ENCODE peak calls at places on chromosomes 3 and 15, in four cellular contexts. C is cardiac muscle cell, K is coronary artery, N is endothelial cell of umbilical vein. B is an unnamed sample.

GRCh38 chr3:168091299-168091852 is 4.3 kb downstream of the GOLIM4 start:
- DNase-seq in C (no peak), N (no peak), K (no peak), B (no peak)

GRCh38 chr3:11391930-11392688 is 119.9 kb downstream of the ATG7 start:
- DNase-seq in N (peak), C (peak), K (no peak), B (no peak)

GRCh38 chr3:9697892-9698291 is 5.7 kb upstream of the CPNE9 start:
- DNase-seq in K (no peak), C (no peak), N (no peak), B (no peak)

GRCh38 chr3:191963182-191963581 is 502.2 kb downstream of the PYDC2 start:
- DNase-seq in C (no peak), K (no peak), N (peak), B (peak)

GRCh38 chr3:58585005-58585786 is 8.0 kb upstream of the FAM107A start:
- DNase-seq in C (peak), K (peak), N (peak), B (peak)

GRCh38 chr15:71316911-71317310 is 201.6 kb downstream of the THSD4 start:
- DNase-seq in K (no peak), N (no peak), C (no peak), B (no peak)

GRCh38 chr3:164048451-164048850 is 1029.8 kb downstream of the SI start:
- DNase-seq in N (no peak), K (no peak), C (no peak), B (no peak)

GRCh38 chr3:122024800-122025199 is 2.8 kb upstream of the ILDR1 start:
- DNase-seq in C (peak), N (no peak), K (no peak), B (no peak)

GRCh38 chr15:89486726-89487050 is 9.7 kb downstream of the RHCG start:
- DNase-seq in C (peak), N (no peak), K (no peak), B (peak)

GRCh38 chr3:1092771-1093170 is at the start of gene CNTN6:
- DNase-seq in K (no peak), N (no peak), C (peak), B (no peak)

GRCh38 chr3:180684807-180685206 is 5.5 kb upstream of the CCDC39 start:
- DNase-seq in K (no peak), C (no peak), N (no peak), B (no peak)

GRCh38 chr3:128804017-128804816 is 75.2 kb upstream of the ACAD9 start:
- DNase-seq in C (peak), K (no peak), N (peak), B (peak)

GRCh38 chr3:184255291-184256039 is 5.9 kb downstream of the CAMK2N2 start:
- DNase-seq in N (no peak), K (no peak), C (no peak), B (no peak)

GRCh38 chr3:113532698-113533533 is 561 bp downstream of the SIDT1 start:
- DNase-seq in K (no peak), N (peak), C (no peak), B (peak)

GRCh38 chr15:83475551-83475950 is 28.4 kb downstream of the SH3GL3 start:
- DNase-seq in N (no peak), C (peak), K (no peak), B (no peak)

GRCh38 chr15:22241451-22241850 is 161.1 kb downstream of the OR4M2 start:
- DNase-seq in N (no peak), C (no peak), K (no peak), B (no peak)

GRCh38 chr15:73142802-73143762 is 90.8 kb downstream of the NEO1 start:
- DNase-seq in C (no peak), N (no peak), K (no peak), B (peak)

GRCh38 chr3:160837394-160837975 is 81.5 kb downstream of the PPM1L start:
- DNase-seq in N (no peak), K (no peak), C (no peak), B (peak)

GRCh38 chr15:87403973-87404372 is 852.6 kb downstream of the NTRK3 start:
- DNase-seq in N (no peak), C (no peak), K (no peak), B (peak)

GRCh38 chr3:15121936-15122335 is 23.0 kb upstream of the RBSN start:
- DNase-seq in C (no peak), K (no peak), N (no peak), B (no peak)

GRCh38 chr3:44272191-44272590 is 30.5 kb downstream of the TOPAZ1 start:
- DNase-seq in K (no peak), N (no peak), C (no peak), B (no peak)

GRCh38 chr3:83248454-83248853 is 1487.0 kb upstream of the GBE1 start:
- DNase-seq in K (no peak), N (no peak), C (no peak), B (no peak)

GRCh38 chr15:41513282-41514227 is at the start of gene LTK:
- DNase-seq in C (no peak), K (no peak), N (no peak), B (peak)

GRCh38 chr15:100671124-100671680 is 68.8 kb downstream of the ASB7 start:
- DNase-seq in C (no peak), N (no peak), K (no peak), B (no peak)

GRCh38 chr15:77623008-77623877 is 9.5 kb downstream of the LINGO1 start:
- DNase-seq in C (no peak), K (no peak), N (no peak), B (no peak)

GRCh38 chr3:104133004-104133403 is 1233.7 kb upstream of the ALCAM start:
- DNase-seq in N (no peak), C (no peak), K (no peak), B (peak)

GRCh38 chr15:37134699-37135131 is 34.4 kb upstream of the MEIS2 start:
- DNase-seq in K (no peak), N (peak), C (peak), B (peak)

GRCh38 chr3:10948326-10948725 is 44.2 kb upstream of the SLC6A1 start:
- DNase-seq in C (no peak), N (no peak), K (no peak), B (no peak)

GRCh38 chr3:42306499-42306898 is 40.5 kb upstream of the CCK start:
- DNase-seq in N (no peak), C (no peak), K (no peak), B (no peak)

GRCh38 chr15:76903251-76903681 is 1.9 kb downstream of the SCAPER start:
- DNase-seq in C (peak), K (no peak), N (peak), B (peak)

GRCh38 chr3:143763568-143764162 is 84.6 kb downstream of the SLC9A9 start:
- DNase-seq in K (no peak), N (peak), C (peak), B (no peak)

GRCh38 chr3:61857297-61857696 is 295.9 kb downstream of the PTPRG start:
- DNase-seq in N (no peak), C (no peak), K (no peak), B (no peak)

GRCh38 chr3:190321789-190322603 is at the start of gene CLDN1:
- DNase-seq in C (peak), N (peak), K (peak), B (peak)

GRCh38 chr3:129614927-129615363 is 8.5 kb upstream of the PLXND1 start:
- DNase-seq in C (peak), N (no peak), K (no peak), B (no peak)

GRCh38 chr3:157429703-157430102 is 6.9 kb upstream of the PTX3 start:
- DNase-seq in C (peak), N (peak), K (no peak), B (peak)

GRCh38 chr3:4977889-4978258 is 1.4 kb upstream of the BHLHE40 start:
- DNase-seq in K (no peak), N (no peak), C (no peak), B (no peak)

GRCh38 chr3:79200456-79200855 is 567.3 kb downstream of the ROBO1 start:
- DNase-seq in C (peak), K (no peak), N (no peak), B (no peak)

GRCh38 chr3:69370156-69370944 is 15.5 kb downstream of the FRMD4B start:
- DNase-seq in C (no peak), K (peak), N (peak), B (peak)

GRCh38 chr3:46926447-46926846 is 48.9 kb downstream of the PTH1R start:
- DNase-seq in N (no peak), K (peak), C (no peak), B (no peak)

DNA sequence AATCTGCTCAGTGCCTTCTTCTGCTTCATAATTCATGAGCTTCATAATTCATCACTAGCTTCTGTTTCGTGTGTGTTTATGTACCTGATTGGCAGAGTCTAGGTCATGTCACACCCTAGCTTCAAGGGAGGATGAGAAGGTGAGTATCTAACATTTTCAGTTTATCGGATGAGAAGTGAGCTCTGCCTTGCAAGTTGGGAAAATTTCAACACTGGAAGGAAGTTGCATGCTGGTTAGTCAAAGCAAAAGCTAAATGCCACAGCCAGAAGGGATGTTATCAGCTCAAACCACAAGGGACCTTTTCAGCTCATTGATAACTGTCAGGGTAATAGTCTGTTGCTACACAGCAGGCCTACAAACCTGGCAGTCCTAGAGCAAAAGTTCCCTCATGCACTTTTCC is 7.3 kb upstream of the TNFSF10 start:
- DNase-seq in C (peak), K (no peak), N (peak), B (no peak)
- H3K4me3 ChIP-seq in C (no peak), K (no peak), N (no peak), B (no peak)

GRCh38 chr3:188830955-188831354 is 340.8 kb upstream of the TPRG1 start:
- DNase-seq in N (no peak), K (no peak), C (peak), B (no peak)

GRCh38 chr3:188832146-188832545 is 339.6 kb upstream of the TPRG1 start:
- DNase-seq in N (no peak), C (no peak), K (no peak), B (no peak)

GRCh38 chr3:188834349-188834748 is 337.4 kb upstream of the TPRG1 start:
- DNase-seq in K (no peak), C (no peak), N (no peak), B (no peak)

GRCh38 chr3:188829577-188829976 is 342.2 kb upstream of the TPRG1 start:
- DNase-seq in K (no peak), C (no peak), N (no peak), B (no peak)

GRCh38 chr3:188832961-188833615 is 338.7 kb upstream of the TPRG1 start:
- DNase-seq in N (no peak), C (peak), K (no peak), B (no peak)
- TF ChIP-seq CTCF in N (no peak), C (no peak), K (no peak), B (no peak)

GRCh38 chr15:48465410-48465809 is 134.2 kb downstream of the DUT start:
- DNase-seq in C (no peak), N (no peak), K (no peak), B (no peak)
- H3K4me3 ChIP-seq in C (no peak), N (no peak), K (no peak), B (no peak)

GRCh38 chr3:36489679-36490420 is 109.5 kb downstream of the STAC start:
- DNase-seq in K (no peak), N (no peak), C (no peak), B (no peak)

GRCh38 chr3:36489106-36489505 is 108.8 kb downstream of the STAC start:
- DNase-seq in N (no peak), C (no peak), K (no peak), B (no peak)

GRCh38 chr3:36486009-36486408 is 105.7 kb downstream of the STAC start:
- DNase-seq in C (no peak), K (no peak), N (no peak), B (no peak)

GRCh38 chr3:36487616-36488015 is 107.3 kb downstream of the STAC start:
- DNase-seq in C (no peak), K (no peak), N (no peak), B (no peak)

GRCh38 chr3:36488077-36488789 is 107.9 kb downstream of the STAC start:
- DNase-seq in N (no peak), C (peak), K (no peak), B (no peak)
- TF ChIP-seq CTCF in N (no peak), C (no peak), K (no peak), B (no peak)

DNA sequence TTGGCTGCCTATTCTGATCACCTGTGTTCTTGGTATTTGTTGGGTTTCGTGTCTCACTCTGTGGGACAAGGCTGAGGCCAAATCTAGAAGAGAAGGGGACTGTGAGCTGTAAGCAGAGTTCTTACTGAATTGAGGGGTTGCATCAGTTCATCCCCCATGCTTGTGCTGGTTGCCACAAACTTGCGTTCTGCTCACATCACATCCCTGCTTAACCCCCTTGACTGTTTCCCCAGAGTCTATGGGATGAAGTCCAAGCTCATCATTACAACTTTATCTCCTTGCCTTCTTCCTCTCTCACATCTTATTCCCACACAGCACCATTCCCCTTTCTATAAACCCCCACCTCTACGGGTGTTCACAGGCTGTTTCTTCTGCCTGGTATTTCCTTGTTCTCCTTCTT is 143.8 kb upstream of the ABHD17C start:
- DNase-seq in C (peak), N (no peak), K (no peak), B (no peak)
- H3K4me3 ChIP-seq in C (no peak), N (no peak), K (no peak), B (no peak)

GRCh38 chr15:49645937-49646336 is 25.1 kb downstream of the DTWD1 start:
- DNase-seq in C (peak), K (no peak), N (peak), B (no peak)
- TF ChIP-seq CTCF in C (no peak), K (no peak), N (no peak), B (no peak)

DNA sequence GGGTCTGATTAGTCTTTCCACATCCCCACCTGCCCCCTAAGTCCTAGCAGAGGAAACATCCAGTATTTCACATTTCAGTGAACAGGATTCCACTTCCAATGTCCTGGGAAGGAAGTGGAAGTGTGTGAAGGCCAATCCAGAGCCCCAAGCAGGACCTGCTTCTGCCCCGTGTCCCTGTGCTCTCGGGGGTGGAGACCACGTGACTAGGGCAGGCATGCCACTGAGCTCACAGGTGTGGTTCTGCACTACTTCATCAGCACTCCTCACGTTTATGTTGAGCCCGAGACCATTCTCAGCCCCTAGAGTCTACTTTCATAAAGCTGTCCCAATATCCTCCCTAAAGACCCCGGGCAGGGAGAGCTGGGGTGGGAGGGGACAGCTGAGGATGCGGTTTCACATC is 84.3 kb downstream of the RAB11A start:
- DNase-seq in K (no peak), N (no peak), C (no peak), B (no peak)
- H3K4me3 ChIP-seq in K (no peak), N (no peak), C (no peak), B (no peak)

DNA sequence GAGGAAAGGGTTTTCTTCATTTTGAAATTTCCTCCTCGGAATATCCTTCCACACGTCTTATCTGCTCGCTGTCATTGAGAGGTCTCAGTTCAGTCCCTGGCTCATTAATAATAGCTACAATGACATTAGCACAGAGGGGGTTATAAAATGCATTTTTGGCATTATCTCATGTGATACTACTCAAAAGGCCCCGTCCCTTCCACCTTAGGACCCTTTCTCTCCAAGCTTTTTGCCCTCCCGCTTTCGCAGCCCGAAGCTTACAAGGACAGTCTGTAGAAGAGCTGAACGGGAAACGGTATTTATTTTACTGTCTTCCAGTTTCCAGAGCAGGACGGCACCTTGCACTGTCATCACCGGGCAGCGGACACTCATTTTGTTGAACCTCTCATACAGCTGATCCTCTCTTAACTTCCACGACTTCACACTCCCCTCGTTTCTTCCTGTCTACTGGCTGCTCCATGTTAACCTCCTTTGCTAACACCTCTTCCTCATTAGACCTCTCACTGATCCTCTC is 5.6 kb upstream of the PLEKHO2 start:
- DNase-seq in N (no peak), C (no peak), K (no peak), B (no peak)
- TF ChIP-seq CTCF in N (no peak), C (no peak), K (peak), B (no peak)

GRCh38 chr3:28345690-28346089 is 2.8 kb upstream of the ZCWPW2 start:
- DNase-seq in C (no peak), K (no peak), N (no peak), B (no peak)
- H3K4me3 ChIP-seq in C (no peak), K (peak), N (no peak), B (no peak)

DNA sequence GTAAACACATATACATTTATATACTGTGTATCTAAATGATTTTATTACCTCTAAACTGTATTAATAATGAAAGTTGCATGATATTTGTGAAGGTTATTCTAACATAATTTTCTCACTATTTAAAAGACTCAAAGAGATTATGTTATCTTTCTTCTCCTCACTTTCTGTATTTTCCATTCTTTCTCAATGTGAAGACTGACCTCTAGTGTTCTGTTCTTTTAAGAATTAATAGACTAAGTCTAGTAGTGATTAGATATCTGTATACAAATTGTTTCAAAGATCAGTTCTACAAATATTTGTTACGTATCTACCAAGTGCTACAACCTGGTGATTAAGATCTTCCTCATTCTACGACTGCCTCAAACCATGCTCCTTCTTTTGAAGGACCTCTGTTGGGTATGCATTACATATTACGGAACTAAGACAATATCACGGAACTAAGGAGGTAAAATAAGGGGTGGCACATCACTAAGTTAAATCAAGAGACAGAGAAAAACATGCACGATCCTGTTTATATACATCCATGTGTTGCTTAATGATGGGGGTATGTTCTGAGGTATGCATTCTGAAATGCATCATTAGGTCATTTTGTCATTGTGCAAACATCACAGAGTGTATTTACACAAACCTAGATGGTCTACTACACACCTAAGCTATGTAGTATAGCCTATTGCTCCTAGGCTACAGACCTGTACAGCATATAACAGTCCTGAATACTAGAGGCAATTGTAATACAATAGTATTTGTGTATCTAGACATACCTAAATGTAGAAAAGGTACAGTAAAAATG is 161.5 kb upstream of the KBTBD8 start:
- DNase-seq in K (no peak), C (no peak), N (peak), B (no peak)
- TF ChIP-seq CTCF in K (no peak), C (no peak), N (no peak), B (no peak)